ENCODE peak calls at places on chromosome 5, in four cellular contexts. Q, E, N and Y are unnamed samples.

GRCh38 chr5:96344678-96345612 is 88.1 kb downstream of the PCSK1 start:
- DNase-seq in Q (peak; percentile 25), E (no peak), N (peak; percentile 81), Y (peak; percentile 76)

GRCh38 chr5:36722913-36723312 is 116.5 kb downstream of the SLC1A3 start:
- DNase-seq in Q (no peak), E (no peak), N (peak; percentile 7), Y (no peak)

GRCh38 chr5:30194595-30194994 is 998.9 kb upstream of the CDH6 start:
- DNase-seq in Q (no peak), E (no peak), N (no peak), Y (no peak)

GRCh38 chr5:131081371-131081770 is 83.7 kb downstream of the HINT1 start:
- DNase-seq in Q (no peak), E (no peak), N (no peak), Y (peak; percentile 6)

GRCh38 chr5:43540746-43541145 is 16.1 kb downstream of the PAIP1 start:
- DNase-seq in Q (no peak), E (no peak), N (no peak), Y (no peak)

GRCh38 chr5:96903300-96903699 is 27.0 kb downstream of the ERAP2 start:
- DNase-seq in Q (no peak), E (no peak), N (no peak), Y (peak; percentile 24)

GRCh38 chr5:143135832-143136551 is 267.5 kb downstream of the NR3C1 start:
- DNase-seq in Q (no peak), E (no peak), N (peak; percentile 9), Y (no peak)

GRCh38 chr5:128631771-128632170 is 93.7 kb upstream of the FBN2 start:
- DNase-seq in Q (no peak), E (no peak), N (no peak), Y (peak; percentile 64)

GRCh38 chr5:36177715-36178556 is 26.0 kb downstream of the SKP2 start:
- DNase-seq in Q (no peak), E (no peak), N (peak; percentile 24), Y (peak; percentile 54)

GRCh38 chr5:155983954-155984353 is 343.0 kb upstream of the SGCD start:
- DNase-seq in Q (no peak), E (no peak), N (no peak), Y (no peak)

GRCh38 chr5:171342362-171343111 is 33.5 kb downstream of the TLX3 start:
- DNase-seq in Q (peak; percentile 15), E (no peak), N (peak; percentile 65), Y (peak; percentile 66)
- TF ChIP-seq CTCF in Q (peak; percentile 73), E (peak; percentile 40), N (peak; percentile 77), Y (peak; percentile 80)

DNA sequence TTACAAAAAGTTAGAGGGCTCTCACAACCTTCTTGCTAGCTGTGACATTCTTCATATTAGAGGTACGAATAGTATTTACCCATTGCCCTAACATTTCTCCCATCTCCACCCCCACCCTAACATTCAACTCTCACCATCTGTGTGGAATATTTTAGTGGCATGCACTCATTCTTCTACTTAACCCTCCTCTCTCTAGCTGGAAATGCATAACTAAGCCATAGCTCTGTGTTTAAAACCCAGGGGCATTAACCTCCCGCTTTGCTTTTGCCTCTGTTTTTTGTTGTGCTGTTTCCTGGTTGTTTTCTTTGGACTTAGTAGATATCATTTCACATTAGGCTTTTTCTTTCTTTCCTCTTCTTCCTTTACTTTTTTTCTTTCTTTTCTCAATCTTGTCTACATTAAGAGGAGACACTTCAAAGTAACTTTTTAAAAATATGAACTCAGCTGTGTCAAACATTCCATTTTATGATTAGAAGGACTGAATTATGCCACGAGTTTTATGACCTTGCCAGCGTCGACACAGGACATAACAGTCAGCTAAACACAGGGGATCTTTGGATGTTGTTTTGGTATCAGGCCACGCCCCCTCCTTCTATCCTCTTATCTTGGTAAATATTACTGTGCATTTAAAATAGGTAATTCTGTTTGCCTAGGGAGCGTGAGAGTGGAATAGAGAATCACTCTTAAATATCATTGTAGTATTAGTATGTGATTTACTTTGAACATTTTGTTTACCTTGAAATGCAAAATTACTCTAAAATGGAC is 236.0 kb downstream of the CD180 start:
- DNase-seq in Q (no peak), E (no peak), N (peak; percentile 14), Y (no peak)
- H3K4me3 ChIP-seq in Q (peak overlapping the region; percentile 47), E (peak overlapping the region; percentile 20), N (no peak overlapping the region), Y (no peak overlapping the region)

DNA sequence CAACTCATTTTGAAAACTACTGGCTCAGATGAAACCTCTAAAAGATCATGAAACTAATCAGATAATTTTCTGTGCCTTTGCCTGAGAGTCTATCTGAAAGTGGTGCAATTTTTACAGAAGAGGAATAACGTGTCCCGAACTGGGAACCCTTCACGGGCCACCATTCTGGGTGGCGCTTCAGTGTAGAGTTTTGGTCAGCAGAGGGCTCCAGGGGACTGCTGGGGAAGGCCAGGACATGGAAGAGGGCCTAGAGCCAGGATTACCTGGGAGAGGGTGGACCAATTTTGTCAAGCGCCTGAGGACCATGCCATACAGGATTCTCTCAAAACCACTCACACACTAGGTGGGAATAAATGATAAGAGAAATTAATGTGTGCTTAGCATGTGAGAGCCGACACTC is 49.7 kb upstream of the PLEKHG4B start:
- DNase-seq in Q (no peak), E (no peak), N (peak; percentile 13), Y (peak; percentile 27)
- TF ChIP-seq CTCF in Q (peak; percentile 39), E (no peak), N (peak; percentile 77), Y (peak; percentile 40)

GRCh38 chr5:2751592-2752021 is at the start of gene IRX2:
- DNase-seq in Q (peak; percentile 84), E (peak; percentile 92), N (no peak), Y (peak; percentile 98)

GRCh38 chr5:2749514-2750025 is 1.9 kb downstream of the IRX2 start:
- DNase-seq in Q (no peak), E (peak; percentile 74), N (no peak), Y (peak; percentile 58)

GRCh38 chr5:2748841-2749513 is 2.5 kb downstream of the IRX2 start:
- DNase-seq in Q (no peak), E (peak; percentile 80), N (no peak), Y (peak; percentile 30)

GRCh38 chr5:2750758-2751464 is 566 bp downstream of the IRX2 start:
- DNase-seq in Q (no peak), E (peak; percentile 80), N (no peak), Y (peak; percentile 47)

GRCh38 chr5:2750026-2750757 is 1.3 kb downstream of the IRX2 start:
- DNase-seq in Q (no peak), E (peak; percentile 80), N (no peak), Y (peak; percentile 39)
- H3K4me3 ChIP-seq in Q (peak overlapping the region; percentile 47), E (peak overlapping the region; percentile 42), N (peak overlapping the region; percentile 34), Y (peak overlapping the region; percentile 88)

GRCh38 chr5:93570294-93571110 is 10.5 kb downstream of the NR2F1-AS1 start:
- DNase-seq in Q (no peak), E (peak; percentile 72), N (no peak), Y (no peak)
- TF ChIP-seq CTCF in Q (no peak), E (no peak), N (no peak), Y (no peak)

GRCh38 chr5:54259090-54259489 is 51.3 kb downstream of the ARL15 start:
- DNase-seq in Q (no peak), E (no peak), N (peak; percentile 37), Y (peak; percentile 27)

GRCh38 chr5:54264574-54264973 is 45.8 kb downstream of the ARL15 start:
- DNase-seq in Q (no peak), E (no peak), N (no peak), Y (no peak)

GRCh38 chr5:54257366-54258118 is 52.8 kb downstream of the ARL15 start:
- DNase-seq in Q (no peak), E (no peak), N (no peak), Y (peak; percentile 37)

GRCh38 chr5:54261596-54261995 is 48.8 kb downstream of the ARL15 start:
- DNase-seq in Q (no peak), E (no peak), N (no peak), Y (no peak)

GRCh38 chr5:54263447-54263846 is 46.9 kb downstream of the ARL15 start:
- DNase-seq in Q (no peak), E (no peak), N (no peak), Y (no peak)
- H3K4me3 ChIP-seq in Q (no peak overlapping the region), E (no peak overlapping the region), N (no peak overlapping the region), Y (no peak overlapping the region)

GRCh38 chr5:175718401-175719108 is 60.7 kb downstream of the HRH2 start:
- DNase-seq in Q (peak; percentile 40), E (peak; percentile 90), N (peak; percentile 65), Y (peak; percentile 39)
- TF ChIP-seq CTCF in Q (peak; percentile 76), E (peak; percentile 62), N (peak; percentile 61), Y (peak; percentile 22)